ENCODE peak calls at places on chromosomes 7 and 10, in seven cellular contexts. E is K562, Q is SK-N-SH, N is H1, L is HepG2, B is GM12878, I is HCT116. M is an unnamed sample.

GRCh38 chr7:30914611-30915601 is 3.3 kb downstream of the AQP1 start:
- DNase-seq in E (peak; percentile 94), I (peak; percentile 21), B (no peak), Q (peak; percentile 87), L (no peak), N (no peak), M (no peak)

GRCh38 chr7:74002474-74003017 is 25.4 kb upstream of the ELN start:
- DNase-seq in E (no peak), L (no peak), B (no peak), N (no peak), Q (no peak), I (peak; percentile 58), M (no peak)

GRCh38 chr7:135930565-135931423 is 46.4 kb downstream of the MTPN start:
- DNase-seq in I (no peak), N (no peak), L (no peak), Q (peak; percentile 36), B (no peak), E (no peak), M (no peak)

GRCh38 chr10:102492983-102493382 is 9.5 kb downstream of the ACTR1A start:
- DNase-seq in L (no peak), E (no peak), Q (no peak), I (no peak), B (no peak), N (no peak), M (no peak)

GRCh38 chr7:34157137-34157536 is 251.8 kb downstream of the BMPER start:
- DNase-seq in E (no peak), L (no peak), B (no peak), N (no peak), Q (no peak), I (no peak), M (no peak)

GRCh38 chr10:98217793-98218192 is 50.2 kb downstream of the LOXL4 start:
- DNase-seq in L (no peak), N (no peak), E (no peak), I (no peak), B (no peak), Q (no peak), M (no peak)

GRCh38 chr7:134174797-134175261 is 47.7 kb downstream of the LRGUK start:
- DNase-seq in N (no peak), B (peak; percentile 38), I (peak; percentile 70), L (peak; percentile 10), Q (no peak), E (peak; percentile 61), M (no peak)

GRCh38 chr7:75042831-75043703 is 30.5 kb downstream of the RCC1L start:
- DNase-seq in E (no peak), N (no peak), Q (no peak), L (no peak), I (no peak), B (no peak), M (no peak)

GRCh38 chr7:31114593-31115343 is 62.7 kb downstream of the ADCYAP1R1 start:
- DNase-seq in I (no peak), N (peak; percentile 50), B (no peak), L (no peak), Q (no peak), E (no peak), M (peak; percentile 58)

GRCh38 chr7:23205861-23206510 is 24.1 kb downstream of the NUP42 start:
- DNase-seq in Q (peak; percentile 41), E (no peak), B (no peak), N (no peak), L (no peak), I (no peak), M (no peak)

GRCh38 chr7:40148671-40149070 is 13.9 kb downstream of the SUGCT start:
- DNase-seq in E (no peak), L (no peak), Q (no peak), N (peak; percentile 13), I (no peak), B (no peak), M (no peak)

GRCh38 chr10:44925811-44926760 is 14.9 kb downstream of the TMEM72 start:
- DNase-seq in L (no peak), N (no peak), Q (no peak), E (no peak), I (no peak), B (no peak), M (no peak)

GRCh38 chr10:72688208-72688651 is 3.7 kb upstream of the MCU start:
- DNase-seq in N (no peak), B (no peak), I (no peak), Q (no peak), L (peak; percentile 86), E (peak; percentile 25), M (peak; percentile 19)

GRCh38 chr7:74027683-74028320 is at the start of gene ELN:
- DNase-seq in E (no peak), B (no peak), I (no peak), N (no peak), L (no peak), Q (peak; percentile 87), M (no peak)

GRCh38 chr10:43814611-43815010 is 165.9 kb upstream of the ZNF32 start:
- DNase-seq in N (no peak), Q (no peak), I (no peak), B (no peak), E (no peak), L (no peak), M (no peak)

GRCh38 chr7:44962483-44963251 is 16.1 kb downstream of the MYO1G start:
- DNase-seq in I (no peak), N (peak; percentile 67), E (no peak), Q (peak; percentile 45), B (no peak), L (no peak), M (no peak)

GRCh38 chr7:98626393-98627061 is 9.4 kb downstream of the NPTX2 start:
- DNase-seq in I (no peak), Q (no peak), L (no peak), N (no peak), E (no peak), B (no peak), M (no peak)

GRCh38 chr7:42202601-42203000 is 34.4 kb downstream of the GLI3 start:
- DNase-seq in E (no peak), B (no peak), N (no peak), L (no peak), Q (no peak), I (no peak), M (no peak)

GRCh38 chr7:149459540-149460433 is 1.1 kb downstream of the ZNF777 start:
- DNase-seq in N (peak; percentile 54), I (no peak), L (no peak), E (peak; percentile 88), B (no peak), Q (peak; percentile 91), M (peak; percentile 26)

GRCh38 chr10:127983701-127984100 is 76.8 kb downstream of the PTPRE start:
- DNase-seq in Q (no peak), L (no peak), B (no peak), E (no peak), N (no peak), I (no peak), M (no peak)

GRCh38 chr7:90701771-90702170 is 105.7 kb downstream of the CDK14 start:
- DNase-seq in I (no peak), L (no peak), N (no peak), Q (no peak), E (no peak), B (no peak), M (no peak)

GRCh38 chr10:30182191-30183075 is 123.0 kb upstream of the JCAD start:
- DNase-seq in B (no peak), E (no peak), I (no peak), Q (peak; percentile 38), N (no peak), L (peak; percentile 59), M (peak; percentile 75)

GRCh38 chr10:50326757-50327701 is 75.7 kb upstream of the ASAH2 start:
- DNase-seq in B (no peak), E (peak; percentile 91), Q (no peak), N (no peak), L (no peak), I (no peak), M (peak; percentile 56)

GRCh38 chr10:61708841-61709240 is 46.1 kb downstream of the CABCOCO1 start:
- DNase-seq in I (no peak), B (no peak), E (no peak), Q (no peak), N (no peak), L (no peak), M (no peak)

GRCh38 chr10:130179640-130180039 is 43.4 kb downstream of the GLRX3 start:
- DNase-seq in Q (peak; percentile 47), I (peak; percentile 24), L (peak; percentile 54), E (peak; percentile 21), N (no peak), B (no peak), M (peak; percentile 61)

GRCh38 chr7:139109188-139109982 is at the start of gene ZC3HAV1:
- DNase-seq in E (peak; percentile 85), Q (peak; percentile 92), B (no peak), I (peak; percentile 50), N (peak; percentile 79), L (peak; percentile 76), M (peak; percentile 82)
- TF ChIP-seq JUND in E (no peak), Q (no peak), B (no peak), I (no peak), N (no peak), L (no peak), M (no peak)

GRCh38 chr7:68509603-68510002 is 1088.7 kb upstream of the AUTS2 start:
- DNase-seq in E (no peak), B (no peak), I (no peak), L (no peak), Q (no peak), N (no peak), M (no peak)
- TF ChIP-seq JUND in E (no peak), B (no peak), I (no peak), L (no peak), Q (no peak), N (no peak), M (no peak)

DNA sequence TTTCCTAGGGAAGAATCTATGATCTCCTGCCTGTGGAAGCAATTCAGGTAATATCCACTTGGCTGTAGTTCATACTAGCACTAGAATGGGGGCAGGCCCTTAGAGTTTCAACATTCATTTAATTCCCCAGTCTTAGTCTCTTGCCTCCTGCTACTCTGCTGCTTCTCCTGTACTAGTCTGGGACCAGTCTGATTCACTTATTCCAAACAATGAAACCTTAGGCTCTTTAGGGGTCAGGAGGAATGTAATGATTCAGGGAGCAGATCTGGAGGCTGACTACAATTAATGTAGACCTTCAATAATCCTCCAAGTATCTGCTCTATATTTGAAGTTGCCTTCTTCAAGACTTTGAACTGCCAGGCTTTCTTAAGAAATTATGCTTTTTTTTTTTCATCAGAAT is 101.8 kb downstream of the GNAT3 start:
- DNase-seq in L (no peak), E (no peak), B (no peak), Q (no peak), N (no peak), I (no peak), M (no peak)
- TF ChIP-seq JUND in L (no peak), E (no peak), B (no peak), Q (no peak), N (no peak), I (no peak), M (no peak)

DNA sequence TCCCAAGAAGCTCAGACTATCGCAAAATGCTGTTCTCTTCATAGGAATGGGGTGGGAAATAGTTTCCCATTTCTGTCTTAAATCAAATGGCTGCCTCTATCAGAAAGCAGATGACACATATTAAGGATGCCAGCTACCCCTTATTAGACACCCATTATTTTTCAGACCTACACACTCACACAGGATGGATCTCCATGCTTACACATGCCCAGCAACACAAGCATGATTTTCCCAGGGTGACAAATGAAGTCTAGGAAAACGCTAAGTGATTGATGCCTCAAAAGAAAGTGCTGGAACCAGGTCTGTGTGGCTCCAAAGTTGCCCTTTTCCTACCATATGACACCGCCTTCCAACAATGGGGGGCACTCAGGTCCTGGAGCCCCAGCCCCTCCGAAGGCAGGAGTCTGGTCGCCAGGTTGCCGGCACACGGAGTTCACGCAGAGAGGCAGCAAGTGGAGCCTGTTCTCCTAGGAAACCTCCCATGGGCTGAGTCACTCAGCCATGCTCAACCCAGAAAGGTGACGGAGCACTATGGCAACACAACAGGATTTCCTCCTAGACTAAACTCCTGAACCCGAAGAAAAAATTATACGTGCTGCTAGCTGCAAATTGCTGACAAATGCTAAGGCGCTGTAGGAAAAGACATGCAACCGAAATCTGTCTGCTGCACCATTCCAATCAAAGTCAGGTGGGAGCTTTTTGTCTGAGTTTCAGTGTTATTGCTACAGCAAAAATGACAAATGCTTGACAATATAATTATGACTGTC is 19.8 kb downstream of the VOPP1 start:
- DNase-seq in I (no peak), N (no peak), B (no peak), Q (no peak), L (no peak), E (no peak), M (peak; percentile 91)
- TF ChIP-seq JUND in I (no peak), N (no peak), B (no peak), Q (no peak), L (no peak), E (no peak), M (no peak)